ENCODE peak calls at places on chromosomes 11 and 22, in eight cellular contexts. One of them, this sample, is unnamed.

GRCh38 chr11:34345991-34346480 is 11.8 kb downstream of the ABTB2 start:
- DNase-seq in brain pericyte: no peak
- DNase-seq in occipital lobe: no peak
- DNase-seq in SW480: no peak
- DNase-seq in choroid plexus epithelial cell: peak; percentile 66
- DNase-seq in NCI-H1694 treated with DMSO at 0.1 percent for 48 hours: no peak
- DNase-seq in stimulated activated CD4-positive, alpha-beta T cell treated with anti-CD3 and anti-CD28 coated beads, Interleukin-15, amount 100 ng/mL, for 24 hours: no peak
- DNase-seq in germinal center: no peak
- DNase-seq in this sample: no peak

GRCh38 chr22:37499789-37500188 is 13.6 kb upstream of the MFNG start:
- DNase-seq in brain pericyte: no peak
- DNase-seq in occipital lobe: no peak
- DNase-seq in SW480: no peak
- DNase-seq in choroid plexus epithelial cell: no peak
- DNase-seq in NCI-H1694 treated with DMSO at 0.1 percent for 48 hours: no peak
- DNase-seq in stimulated activated CD4-positive, alpha-beta T cell treated with anti-CD3 and anti-CD28 coated beads, Interleukin-15, amount 100 ng/mL, for 24 hours: no peak
- DNase-seq in germinal center: no peak
- DNase-seq in this sample: no peak

GRCh38 chr11:82846037-82846383 is 54.2 kb downstream of the PRCP start:
- DNase-seq in brain pericyte: no peak
- DNase-seq in occipital lobe: no peak
- DNase-seq in SW480: no peak
- DNase-seq in choroid plexus epithelial cell: no peak
- DNase-seq in NCI-H1694 treated with DMSO at 0.1 percent for 48 hours: no peak
- DNase-seq in stimulated activated CD4-positive, alpha-beta T cell treated with anti-CD3 and anti-CD28 coated beads, Interleukin-15, amount 100 ng/mL, for 24 hours: no peak
- DNase-seq in germinal center: no peak
- DNase-seq in this sample: peak; percentile 72

GRCh38 chr22:36565686-36566085 is 36.7 kb upstream of the EIF3D start:
- DNase-seq in brain pericyte: no peak
- DNase-seq in occipital lobe: no peak
- DNase-seq in SW480: no peak
- DNase-seq in choroid plexus epithelial cell: no peak
- DNase-seq in NCI-H1694 treated with DMSO at 0.1 percent for 48 hours: no peak
- DNase-seq in stimulated activated CD4-positive, alpha-beta T cell treated with anti-CD3 and anti-CD28 coated beads, Interleukin-15, amount 100 ng/mL, for 24 hours: no peak
- DNase-seq in germinal center: no peak
- DNase-seq in this sample: no peak

GRCh38 chr11:1202776-1203504 is 19.9 kb upstream of the MUC5B start:
- DNase-seq in brain pericyte: no peak
- DNase-seq in occipital lobe: no peak
- DNase-seq in SW480: peak; percentile 13
- DNase-seq in choroid plexus epithelial cell: peak; percentile 51
- DNase-seq in NCI-H1694 treated with DMSO at 0.1 percent for 48 hours: no peak
- DNase-seq in stimulated activated CD4-positive, alpha-beta T cell treated with anti-CD3 and anti-CD28 coated beads, Interleukin-15, amount 100 ng/mL, for 24 hours: peak; percentile 75
- DNase-seq in germinal center: peak; percentile 83
- DNase-seq in this sample: peak; percentile 83

GRCh38 chr11:88523362-88524028 is 186.0 kb upstream of the CTSC start:
- DNase-seq in brain pericyte: no peak
- DNase-seq in occipital lobe: no peak
- DNase-seq in SW480: no peak
- DNase-seq in choroid plexus epithelial cell: peak; percentile 43
- DNase-seq in NCI-H1694 treated with DMSO at 0.1 percent for 48 hours: no peak
- DNase-seq in stimulated activated CD4-positive, alpha-beta T cell treated with anti-CD3 and anti-CD28 coated beads, Interleukin-15, amount 100 ng/mL, for 24 hours: no peak
- DNase-seq in germinal center: no peak
- DNase-seq in this sample: no peak

GRCh38 chr11:80698646-80699045 is 1257.8 kb upstream of the TENM4 start:
- DNase-seq in brain pericyte: no peak
- DNase-seq in occipital lobe: no peak
- DNase-seq in SW480: no peak
- DNase-seq in choroid plexus epithelial cell: no peak
- DNase-seq in NCI-H1694 treated with DMSO at 0.1 percent for 48 hours: no peak
- DNase-seq in stimulated activated CD4-positive, alpha-beta T cell treated with anti-CD3 and anti-CD28 coated beads, Interleukin-15, amount 100 ng/mL, for 24 hours: no peak
- DNase-seq in germinal center: no peak
- DNase-seq in this sample: no peak

GRCh38 chr11:69593851-69594250 is 47.1 kb upstream of the CCND1 start:
- DNase-seq in brain pericyte: no peak
- DNase-seq in occipital lobe: no peak
- DNase-seq in SW480: no peak
- DNase-seq in choroid plexus epithelial cell: no peak
- DNase-seq in NCI-H1694 treated with DMSO at 0.1 percent for 48 hours: no peak
- DNase-seq in stimulated activated CD4-positive, alpha-beta T cell treated with anti-CD3 and anti-CD28 coated beads, Interleukin-15, amount 100 ng/mL, for 24 hours: no peak
- DNase-seq in germinal center: no peak
- DNase-seq in this sample: no peak

GRCh38 chr22:37241351-37242142 is 2.5 kb downstream of the RAC2 start:
- DNase-seq in brain pericyte: no peak
- DNase-seq in occipital lobe: no peak
- DNase-seq in SW480: no peak
- DNase-seq in choroid plexus epithelial cell: no peak
- DNase-seq in NCI-H1694 treated with DMSO at 0.1 percent for 48 hours: no peak
- DNase-seq in stimulated activated CD4-positive, alpha-beta T cell treated with anti-CD3 and anti-CD28 coated beads, Interleukin-15, amount 100 ng/mL, for 24 hours: peak; percentile 70
- DNase-seq in germinal center: no peak
- DNase-seq in this sample: no peak

GRCh38 chr22:41688365-41689211 is at the start of gene SNU13:
- DNase-seq in brain pericyte: peak; percentile 76
- DNase-seq in occipital lobe: peak; percentile 90
- DNase-seq in SW480: peak; percentile 91
- DNase-seq in choroid plexus epithelial cell: peak; percentile 92
- DNase-seq in NCI-H1694 treated with DMSO at 0.1 percent for 48 hours: peak; percentile 72
- DNase-seq in stimulated activated CD4-positive, alpha-beta T cell treated with anti-CD3 and anti-CD28 coated beads, Interleukin-15, amount 100 ng/mL, for 24 hours: peak; percentile 96
- DNase-seq in germinal center: peak; percentile 92
- DNase-seq in this sample: peak; percentile 93

GRCh38 chr22:45777046-45777851 is 105.6 kb downstream of the ATXN10 start:
- DNase-seq in brain pericyte: no peak
- DNase-seq in occipital lobe: no peak
- DNase-seq in SW480: no peak
- DNase-seq in choroid plexus epithelial cell: peak; percentile 50
- DNase-seq in NCI-H1694 treated with DMSO at 0.1 percent for 48 hours: no peak
- DNase-seq in stimulated activated CD4-positive, alpha-beta T cell treated with anti-CD3 and anti-CD28 coated beads, Interleukin-15, amount 100 ng/mL, for 24 hours: no peak
- DNase-seq in germinal center: peak; percentile 55
- DNase-seq in this sample: no peak

GRCh38 chr11:693415-693831 is 1.6 kb downstream of the DEAF1 start:
- DNase-seq in brain pericyte: no peak
- DNase-seq in occipital lobe: no peak
- DNase-seq in SW480: no peak
- DNase-seq in choroid plexus epithelial cell: peak; percentile 30
- DNase-seq in NCI-H1694 treated with DMSO at 0.1 percent for 48 hours: no peak
- DNase-seq in stimulated activated CD4-positive, alpha-beta T cell treated with anti-CD3 and anti-CD28 coated beads, Interleukin-15, amount 100 ng/mL, for 24 hours: no peak
- DNase-seq in germinal center: no peak
- DNase-seq in this sample: peak; percentile 35

GRCh38 chr22:27952779-27953178 is 33.7 kb upstream of the PITPNB start:
- DNase-seq in brain pericyte: no peak
- DNase-seq in occipital lobe: no peak
- DNase-seq in SW480: no peak
- DNase-seq in choroid plexus epithelial cell: peak; percentile 57
- DNase-seq in NCI-H1694 treated with DMSO at 0.1 percent for 48 hours: no peak
- DNase-seq in stimulated activated CD4-positive, alpha-beta T cell treated with anti-CD3 and anti-CD28 coated beads, Interleukin-15, amount 100 ng/mL, for 24 hours: no peak
- DNase-seq in germinal center: no peak
- DNase-seq in this sample: no peak

GRCh38 chr11:65793144-65793581 is 6.3 kb downstream of the OVOL1 start:
- DNase-seq in brain pericyte: no peak
- DNase-seq in occipital lobe: no peak
- DNase-seq in SW480: peak; percentile 42
- DNase-seq in choroid plexus epithelial cell: no peak
- DNase-seq in NCI-H1694 treated with DMSO at 0.1 percent for 48 hours: no peak
- DNase-seq in stimulated activated CD4-positive, alpha-beta T cell treated with anti-CD3 and anti-CD28 coated beads, Interleukin-15, amount 100 ng/mL, for 24 hours: no peak
- DNase-seq in germinal center: no peak
- DNase-seq in this sample: no peak

GRCh38 chr11:46315783-46316563 is 31.3 kb upstream of the DGKZ start:
- DNase-seq in brain pericyte: no peak
- DNase-seq in occipital lobe: no peak
- DNase-seq in SW480: no peak
- DNase-seq in choroid plexus epithelial cell: no peak
- DNase-seq in NCI-H1694 treated with DMSO at 0.1 percent for 48 hours: no peak
- DNase-seq in stimulated activated CD4-positive, alpha-beta T cell treated with anti-CD3 and anti-CD28 coated beads, Interleukin-15, amount 100 ng/mL, for 24 hours: no peak
- DNase-seq in germinal center: no peak
- DNase-seq in this sample: no peak

GRCh38 chr22:46849951-46850350 is 87.5 kb downstream of the TBC1D22A start:
- DNase-seq in brain pericyte: no peak
- DNase-seq in occipital lobe: no peak
- DNase-seq in SW480: no peak
- DNase-seq in choroid plexus epithelial cell: no peak
- DNase-seq in NCI-H1694 treated with DMSO at 0.1 percent for 48 hours: no peak
- DNase-seq in stimulated activated CD4-positive, alpha-beta T cell treated with anti-CD3 and anti-CD28 coated beads, Interleukin-15, amount 100 ng/mL, for 24 hours: no peak
- DNase-seq in germinal center: no peak
- DNase-seq in this sample: no peak

GRCh38 chr11:7667460-7667859 is 5.8 kb downstream of the CYB5R2 start:
- DNase-seq in brain pericyte: peak; percentile 60
- DNase-seq in occipital lobe: no peak
- DNase-seq in SW480: no peak
- DNase-seq in choroid plexus epithelial cell: peak; percentile 73
- DNase-seq in NCI-H1694 treated with DMSO at 0.1 percent for 48 hours: no peak
- DNase-seq in stimulated activated CD4-positive, alpha-beta T cell treated with anti-CD3 and anti-CD28 coated beads, Interleukin-15, amount 100 ng/mL, for 24 hours: no peak
- DNase-seq in germinal center: no peak
- DNase-seq in this sample: peak; percentile 52

GRCh38 chr22:36333632-36334031 is 54.1 kb downstream of the MYH9 start:
- DNase-seq in brain pericyte: no peak
- DNase-seq in occipital lobe: no peak
- DNase-seq in SW480: no peak
- DNase-seq in choroid plexus epithelial cell: no peak
- DNase-seq in NCI-H1694 treated with DMSO at 0.1 percent for 48 hours: no peak
- DNase-seq in stimulated activated CD4-positive, alpha-beta T cell treated with anti-CD3 and anti-CD28 coated beads, Interleukin-15, amount 100 ng/mL, for 24 hours: no peak
- DNase-seq in germinal center: no peak
- DNase-seq in this sample: no peak

GRCh38 chr22:20324139-20324516 is 4.3 kb upstream of the DGCR6L start:
- DNase-seq in brain pericyte: no peak
- DNase-seq in occipital lobe: no peak
- DNase-seq in SW480: no peak
- DNase-seq in choroid plexus epithelial cell: no peak
- DNase-seq in NCI-H1694 treated with DMSO at 0.1 percent for 48 hours: no peak
- DNase-seq in stimulated activated CD4-positive, alpha-beta T cell treated with anti-CD3 and anti-CD28 coated beads, Interleukin-15, amount 100 ng/mL, for 24 hours: peak; percentile 69
- DNase-seq in germinal center: no peak
- DNase-seq in this sample: peak; percentile 0

GRCh38 chr11:71459076-71459766 is 6.2 kb downstream of the NADSYN1 start:
- DNase-seq in brain pericyte: no peak
- DNase-seq in occipital lobe: no peak
- DNase-seq in SW480: no peak
- DNase-seq in choroid plexus epithelial cell: no peak
- DNase-seq in NCI-H1694 treated with DMSO at 0.1 percent for 48 hours: no peak
- DNase-seq in stimulated activated CD4-positive, alpha-beta T cell treated with anti-CD3 and anti-CD28 coated beads, Interleukin-15, amount 100 ng/mL, for 24 hours: no peak
- DNase-seq in germinal center: no peak
- DNase-seq in this sample: no peak

GRCh38 chr11:11137339-11137738 is 215.7 kb downstream of the CSNK2A3 start:
- DNase-seq in brain pericyte: no peak
- DNase-seq in occipital lobe: no peak
- DNase-seq in SW480: no peak
- DNase-seq in choroid plexus epithelial cell: no peak
- DNase-seq in NCI-H1694 treated with DMSO at 0.1 percent for 48 hours: no peak
- DNase-seq in stimulated activated CD4-positive, alpha-beta T cell treated with anti-CD3 and anti-CD28 coated beads, Interleukin-15, amount 100 ng/mL, for 24 hours: no peak
- DNase-seq in germinal center: no peak
- DNase-seq in this sample: no peak

GRCh38 chr11:117300773-117301172 is 9.6 kb downstream of the BACE1-AS start:
- DNase-seq in brain pericyte: no peak
- DNase-seq in occipital lobe: peak; percentile 45
- DNase-seq in SW480: no peak
- DNase-seq in choroid plexus epithelial cell: no peak
- DNase-seq in NCI-H1694 treated with DMSO at 0.1 percent for 48 hours: no peak
- DNase-seq in stimulated activated CD4-positive, alpha-beta T cell treated with anti-CD3 and anti-CD28 coated beads, Interleukin-15, amount 100 ng/mL, for 24 hours: no peak
- DNase-seq in germinal center: no peak
- DNase-seq in this sample: no peak

GRCh38 chr11:36540998-36541397 is 26.8 kb upstream of the RAG1 start:
- DNase-seq in brain pericyte: no peak
- DNase-seq in occipital lobe: no peak
- DNase-seq in SW480: peak; percentile 74
- DNase-seq in choroid plexus epithelial cell: peak; percentile 78
- DNase-seq in NCI-H1694 treated with DMSO at 0.1 percent for 48 hours: peak; percentile 20
- DNase-seq in stimulated activated CD4-positive, alpha-beta T cell treated with anti-CD3 and anti-CD28 coated beads, Interleukin-15, amount 100 ng/mL, for 24 hours: peak; percentile 38
- DNase-seq in germinal center: peak; percentile 5
- DNase-seq in this sample: peak; percentile 61

GRCh38 chr11:47253660-47254059 is 4.1 kb upstream of the NR1H3 start:
- DNase-seq in brain pericyte: no peak
- DNase-seq in occipital lobe: no peak
- DNase-seq in SW480: no peak
- DNase-seq in choroid plexus epithelial cell: no peak
- DNase-seq in NCI-H1694 treated with DMSO at 0.1 percent for 48 hours: no peak
- DNase-seq in stimulated activated CD4-positive, alpha-beta T cell treated with anti-CD3 and anti-CD28 coated beads, Interleukin-15, amount 100 ng/mL, for 24 hours: no peak
- DNase-seq in germinal center: no peak
- DNase-seq in this sample: no peak

GRCh38 chr11:10503777-10504176 is 37.2 kb downstream of the RNF141 start:
- DNase-seq in brain pericyte: no peak
- DNase-seq in occipital lobe: no peak
- DNase-seq in SW480: no peak
- DNase-seq in choroid plexus epithelial cell: no peak
- DNase-seq in NCI-H1694 treated with DMSO at 0.1 percent for 48 hours: no peak
- DNase-seq in stimulated activated CD4-positive, alpha-beta T cell treated with anti-CD3 and anti-CD28 coated beads, Interleukin-15, amount 100 ng/mL, for 24 hours: no peak
- DNase-seq in germinal center: no peak
- DNase-seq in this sample: no peak

GRCh38 chr22:21975854-21976345 is 6.7 kb downstream of the TOP3B start:
- DNase-seq in brain pericyte: no peak
- DNase-seq in occipital lobe: no peak
- DNase-seq in SW480: no peak
- DNase-seq in choroid plexus epithelial cell: no peak
- DNase-seq in NCI-H1694 treated with DMSO at 0.1 percent for 48 hours: no peak
- DNase-seq in stimulated activated CD4-positive, alpha-beta T cell treated with anti-CD3 and anti-CD28 coated beads, Interleukin-15, amount 100 ng/mL, for 24 hours: no peak
- DNase-seq in germinal center: no peak
- DNase-seq in this sample: no peak

GRCh38 chr11:2387266-2387982 is 10.3 kb downstream of the CD81 start:
- DNase-seq in brain pericyte: no peak
- DNase-seq in occipital lobe: no peak
- DNase-seq in SW480: no peak
- DNase-seq in choroid plexus epithelial cell: peak; percentile 65
- DNase-seq in NCI-H1694 treated with DMSO at 0.1 percent for 48 hours: no peak
- DNase-seq in stimulated activated CD4-positive, alpha-beta T cell treated with anti-CD3 and anti-CD28 coated beads, Interleukin-15, amount 100 ng/mL, for 24 hours: no peak
- DNase-seq in germinal center: peak; percentile 53
- DNase-seq in this sample: peak; percentile 32

GRCh38 chr11:104694259-104695070 is 203.8 kb downstream of the CASP12 start:
- DNase-seq in brain pericyte: no peak
- DNase-seq in occipital lobe: no peak
- DNase-seq in SW480: no peak
- DNase-seq in choroid plexus epithelial cell: peak; percentile 62
- DNase-seq in NCI-H1694 treated with DMSO at 0.1 percent for 48 hours: no peak
- DNase-seq in stimulated activated CD4-positive, alpha-beta T cell treated with anti-CD3 and anti-CD28 coated beads, Interleukin-15, amount 100 ng/mL, for 24 hours: no peak
- DNase-seq in germinal center: no peak
- DNase-seq in this sample: peak; percentile 1

GRCh38 chr11:74282863-74283484 is 28.5 kb downstream of the P4HA3 start:
- DNase-seq in brain pericyte: no peak
- DNase-seq in occipital lobe: no peak
- DNase-seq in SW480: no peak
- DNase-seq in choroid plexus epithelial cell: no peak
- DNase-seq in NCI-H1694 treated with DMSO at 0.1 percent for 48 hours: no peak
- DNase-seq in stimulated activated CD4-positive, alpha-beta T cell treated with anti-CD3 and anti-CD28 coated beads, Interleukin-15, amount 100 ng/mL, for 24 hours: no peak
- DNase-seq in germinal center: no peak
- DNase-seq in this sample: peak; percentile 49

GRCh38 chr11:35923452-35923851 is 20.4 kb upstream of the LDLRAD3 start:
- DNase-seq in brain pericyte: no peak
- DNase-seq in occipital lobe: no peak
- DNase-seq in SW480: no peak
- DNase-seq in choroid plexus epithelial cell: no peak
- DNase-seq in NCI-H1694 treated with DMSO at 0.1 percent for 48 hours: no peak
- DNase-seq in stimulated activated CD4-positive, alpha-beta T cell treated with anti-CD3 and anti-CD28 coated beads, Interleukin-15, amount 100 ng/mL, for 24 hours: no peak
- DNase-seq in germinal center: no peak
- DNase-seq in this sample: no peak

GRCh38 chr11:77187105-77187750 is 59.2 kb downstream of the MYO7A start:
- DNase-seq in brain pericyte: no peak
- DNase-seq in occipital lobe: no peak
- DNase-seq in SW480: no peak
- DNase-seq in choroid plexus epithelial cell: no peak
- DNase-seq in NCI-H1694 treated with DMSO at 0.1 percent for 48 hours: no peak
- DNase-seq in stimulated activated CD4-positive, alpha-beta T cell treated with anti-CD3 and anti-CD28 coated beads, Interleukin-15, amount 100 ng/mL, for 24 hours: no peak
- DNase-seq in germinal center: no peak
- DNase-seq in this sample: no peak

GRCh38 chr11:14029971-14030531 is 67.5 kb downstream of the SPON1 start:
- DNase-seq in brain pericyte: no peak
- DNase-seq in occipital lobe: peak; percentile 18
- DNase-seq in SW480: no peak
- DNase-seq in choroid plexus epithelial cell: peak; percentile 23
- DNase-seq in NCI-H1694 treated with DMSO at 0.1 percent for 48 hours: peak; percentile 53
- DNase-seq in stimulated activated CD4-positive, alpha-beta T cell treated with anti-CD3 and anti-CD28 coated beads, Interleukin-15, amount 100 ng/mL, for 24 hours: no peak
- DNase-seq in germinal center: no peak
- DNase-seq in this sample: no peak

GRCh38 chr22:35552186-35552842 is 11.7 kb downstream of the RASD2 start:
- DNase-seq in brain pericyte: peak; percentile 76
- DNase-seq in occipital lobe: no peak
- DNase-seq in SW480: peak; percentile 89
- DNase-seq in choroid plexus epithelial cell: peak; percentile 79
- DNase-seq in NCI-H1694 treated with DMSO at 0.1 percent for 48 hours: no peak
- DNase-seq in stimulated activated CD4-positive, alpha-beta T cell treated with anti-CD3 and anti-CD28 coated beads, Interleukin-15, amount 100 ng/mL, for 24 hours: peak; percentile 86
- DNase-seq in germinal center: peak; percentile 80
- DNase-seq in this sample: peak; percentile 77

GRCh38 chr11:131229221-131229620 is 141.2 kb upstream of the NTM start:
- DNase-seq in brain pericyte: no peak
- DNase-seq in occipital lobe: no peak
- DNase-seq in SW480: no peak
- DNase-seq in choroid plexus epithelial cell: no peak
- DNase-seq in NCI-H1694 treated with DMSO at 0.1 percent for 48 hours: no peak
- DNase-seq in stimulated activated CD4-positive, alpha-beta T cell treated with anti-CD3 and anti-CD28 coated beads, Interleukin-15, amount 100 ng/mL, for 24 hours: no peak
- DNase-seq in germinal center: no peak
- DNase-seq in this sample: no peak